ENCODE peak calls at places on chromosomes 11 and 22, in five cellular contexts. K is HepG2, Z is upper lobe of left lung, S is A549, W is K562. T is an unnamed sample. For H3K9me3, the result is how much of the 10 kb centered on the place peaks cover.

GRCh38 chr11:64745219-64745522 is 1.2 kb upstream of the RASGRP2 start:
- ATAC-seq in K (no peak), Z (peak), S (no peak), W (no peak), T (peak)

GRCh38 chr11:1564535-1565172 is 7.4 kb downstream of the DUSP8 start:
- ATAC-seq in K (no peak), Z (peak), S (no peak), W (peak), T (peak)

GRCh38 chr11:118239509-118239908 is 12.7 kb downstream of the MPZL3 start:
- ATAC-seq in K (no peak), Z (no peak), S (no peak), W (no peak), T (no peak)

GRCh38 chr11:101582242-101583052 is 1.4 kb downstream of the TRPC6 start:
- ATAC-seq in K (no peak), Z (peak), S (peak), W (no peak), T (no peak)

GRCh38 chr11:117458275-117459120 is 130.8 kb downstream of the CEP164 start:
- ATAC-seq in K (no peak), Z (no peak), S (no peak), W (peak), T (no peak)

GRCh38 chr11:112555491-112556364 is 295.1 kb upstream of the PLET1 start:
- ATAC-seq in K (peak), Z (peak), S (peak), W (peak), T (peak)

GRCh38 chr22:36433318-36434231 is 45.8 kb upstream of the MYH9 start:
- ATAC-seq in K (peak), Z (peak), S (peak), W (peak), T (no peak)

GRCh38 chr11:45097721-45098493 is 48.5 kb upstream of the PRDM11 start:
- ATAC-seq in K (no peak), Z (peak), S (no peak), W (peak), T (peak)

GRCh38 chr11:13972033-13972910 is 9.7 kb downstream of the SPON1 start:
- ATAC-seq in K (no peak), Z (peak), S (no peak), W (no peak), T (peak)

GRCh38 chr11:61120099-61120864 is 18.0 kb downstream of the CD5 start:
- ATAC-seq in K (no peak), Z (no peak), S (no peak), W (peak), T (no peak)

GRCh38 chr11:124612045-124612444 is 817 bp downstream of the PANX3 start:
- ATAC-seq in K (no peak), Z (no peak), S (no peak), W (no peak), T (no peak)

GRCh38 chr22:25062378-25063095 is 110.0 kb downstream of the KIAA1671 start:
- ATAC-seq in K (no peak), Z (no peak), S (no peak), W (no peak), T (no peak)

GRCh38 chr22:29225422-29226090 is 19.9 kb downstream of the EMID1 start:
- ATAC-seq in K (peak), Z (peak), S (peak), W (peak), T (peak)

GRCh38 chr22:33896154-33896800 is 24.0 kb downstream of the LARGE1 start:
- ATAC-seq in K (no peak), Z (no peak), S (no peak), W (no peak), T (no peak)

GRCh38 chr11:40294343-40294723 is 1165.1 kb downstream of the LRRC4C start:
- ATAC-seq in K (peak), Z (no peak), S (peak), W (no peak), T (no peak)

GRCh38 chr22:48477031-48477721 is 1350.5 kb downstream of the BRD1 start:
- ATAC-seq in K (no peak), Z (no peak), S (no peak), W (no peak), T (no peak)
- H3K9me3 ChIP-seq in K (under half), Z (under half), S (under half), W (under half), T (under half)

GRCh38 chr11:27963370-27963769 is 144.6 kb downstream of the KIF18A start:
- ATAC-seq in K (no peak), Z (no peak), S (no peak), W (no peak), T (no peak)
- TF ChIP-seq EP300 in K (no peak), Z (no peak), S (no peak), W (no peak), T (no peak)

GRCh38 chr22:49096476-49096875 is 731.2 kb downstream of the BRD1 start:
- ATAC-seq in K (no peak), Z (no peak), S (no peak), W (no peak), T (no peak)
- H3K9me3 ChIP-seq in K (under half), Z (under half), S (under half), W (under half), T (under half)

GRCh38 chr11:65887026-65887722 is 1.1 kb downstream of the FIBP start:
- ATAC-seq in K (no peak), Z (no peak), S (no peak), W (no peak), T (no peak)

GRCh38 chr11:65890324-65891179 is at the start of gene CCDC85B:
- ATAC-seq in K (peak), Z (peak), S (peak), W (peak), T (peak)

GRCh38 chr11:65887723-65888162 is 528 bp downstream of the FIBP start:
- ATAC-seq in K (peak), Z (no peak), S (peak), W (no peak), T (no peak)

GRCh38 chr11:65885808-65886536 is 2.3 kb downstream of the FIBP start:
- ATAC-seq in K (no peak), Z (no peak), S (no peak), W (no peak), T (no peak)

DNA sequence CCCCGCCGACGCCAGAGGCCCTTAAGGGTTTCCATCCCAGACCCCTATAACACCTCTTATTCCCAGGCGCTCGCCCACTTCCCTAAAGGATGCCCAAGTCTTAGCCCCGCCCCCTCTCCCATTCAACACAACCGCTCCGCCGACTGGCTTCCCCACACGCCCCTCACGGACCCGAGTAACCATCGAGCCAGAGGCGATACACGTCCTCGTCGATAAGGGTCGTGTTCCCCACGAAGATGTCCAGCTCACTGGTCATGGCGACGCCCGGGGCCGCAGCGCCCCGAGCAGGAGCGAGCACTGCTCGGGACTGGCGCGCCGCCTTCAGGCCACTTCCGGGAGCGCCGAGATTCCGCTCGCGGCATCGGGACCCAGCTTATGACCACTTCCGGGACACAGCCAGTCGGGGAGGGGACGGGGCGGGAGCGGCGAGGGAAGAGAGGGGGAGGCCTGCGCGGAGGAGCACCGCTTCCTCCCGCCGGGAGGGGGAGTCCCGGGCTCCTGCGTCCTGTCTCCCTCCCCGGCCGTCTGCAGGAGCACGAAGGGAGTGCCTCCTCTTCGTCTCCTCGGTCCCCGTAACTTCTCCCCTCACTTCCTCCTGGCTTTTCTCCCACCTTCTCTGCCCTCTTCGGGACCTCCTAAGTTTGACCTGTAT is at the start of gene FIBP:
- ATAC-seq in K (peak), Z (peak), S (peak), W (peak), T (peak)
- TF ChIP-seq EP300 in K (peak), Z (no peak), S (no peak), W (peak), T (no peak)

DNA sequence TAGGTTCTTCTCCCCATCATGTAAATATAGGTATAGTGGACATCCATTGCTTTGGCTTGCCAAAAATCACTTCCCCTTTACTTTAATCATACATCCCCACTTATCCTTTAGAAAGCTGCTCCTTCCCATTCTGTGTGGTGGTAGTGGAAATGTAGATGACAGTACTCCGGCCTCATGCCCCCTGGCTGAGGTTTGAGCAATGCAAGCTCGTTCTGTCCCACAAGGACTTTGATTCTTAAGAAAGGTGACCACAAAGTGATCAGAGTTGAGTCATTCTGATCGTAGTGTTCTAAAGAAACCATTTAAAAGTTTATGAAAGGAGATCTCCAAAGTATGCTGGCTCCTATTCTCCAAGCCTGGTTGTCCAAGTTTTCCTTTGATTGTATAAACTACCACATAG is 10.9 kb downstream of the TUG1 start:
- ATAC-seq in K (peak), Z (no peak), S (no peak), W (no peak), T (no peak)
- H3K9me3 ChIP-seq in K (under half), Z (under half), S (under half), W (under half), T (under half)

T was measured in gastroesophageal sphincter.